ENCODE peak calls at places on chromosomes 4 and X, in five cellular contexts. U is hepatocyte; A is CD8-positive, alpha-beta T cell; P is effector memory CD4-positive, alpha-beta T cell; E is NB4. V is an unnamed sample.

GRCh38 chr4:180437601-180438000 is 1805.6 kb upstream of the TENM3 start:
- DNase-seq in U (no peak), A (no peak), P (no peak), E (peak; percentile 4), V (no peak)

GRCh38 chr4:149765630-149766029 is 50.0 kb downstream of the IQCM start:
- DNase-seq in U (no peak), A (no peak), P (no peak), E (peak; percentile 62), V (no peak)

GRCh38 chrX:46903458-46904242 is 8.6 kb upstream of the JADE3 start:
- DNase-seq in U (peak; percentile 81), A (peak; percentile 45), P (peak; percentile 17), E (peak; percentile 75), V (no peak)

GRCh38 chr4:88857588-88857987 is 160.0 kb upstream of the NAP1L5 start:
- DNase-seq in U (no peak), A (no peak), P (no peak), E (no peak), V (no peak)

GRCh38 chrX:9907645-9908387 is 59.3 kb upstream of the CLDN34 start:
- DNase-seq in U (no peak), A (no peak), P (no peak), E (peak; percentile 79), V (no peak)

GRCh38 chrX:141989802-141990201 is 86.1 kb downstream of the MAGEC1 start:
- DNase-seq in U (no peak), A (no peak), P (no peak), E (no peak), V (no peak)

GRCh38 chr4:100428051-100428450 is 89.8 kb downstream of the EMCN start:
- DNase-seq in U (peak; percentile 78), A (no peak), P (no peak), E (peak; percentile 73), V (no peak)

GRCh38 chr4:105626846-105627245 is 74.4 kb downstream of the ARHGEF38 start:
- DNase-seq in U (no peak), A (no peak), P (no peak), E (no peak), V (no peak)

GRCh38 chrX:101462892-101463291 is 22.4 kb upstream of the ARMCX4 start:
- DNase-seq in U (no peak), A (no peak), P (no peak), E (peak; percentile 3), V (no peak)

GRCh38 chr4:169362607-169363006 is 91.9 kb upstream of the SH3RF1 start:
- DNase-seq in U (no peak), A (no peak), P (no peak), E (peak; percentile 13), V (no peak)

GRCh38 chrX:107935664-107936433 is 46.3 kb downstream of the TEX13B start:
- DNase-seq in U (peak; percentile 10), A (no peak), P (no peak), E (no peak), V (no peak)

GRCh38 chr4:100838286-100838685 is 320.5 kb upstream of the EMCN start:
- DNase-seq in U (no peak), A (no peak), P (no peak), E (no peak), V (no peak)

GRCh38 chrX:41558531-41558930 is 111.4 kb downstream of the NYX start:
- DNase-seq in U (no peak), A (no peak), P (no peak), E (peak; percentile 36), V (no peak)

GRCh38 chr4:38129452-38129830 is 169.2 kb downstream of the PTTG2 start:
- DNase-seq in U (no peak), A (no peak), P (no peak), E (no peak), V (no peak)

GRCh38 chr4:37981425-37981824 is 21.2 kb downstream of the PTTG2 start:
- DNase-seq in U (no peak), A (no peak), P (no peak), E (no peak), V (no peak)

GRCh38 chr4:144174401-144175067 is 34.0 kb upstream of the GYPA start:
- DNase-seq in U (peak; percentile 74), A (peak; percentile 6), P (no peak), E (peak; percentile 57), V (no peak)

GRCh38 chr4:113064244-113064643 is 14.8 kb downstream of the ANK2 start:
- DNase-seq in U (no peak), A (no peak), P (no peak), E (no peak), V (no peak)

GRCh38 chrX:38803609-38804480 is 2.6 kb downstream of the MID1IP1 start:
- DNase-seq in U (peak; percentile 90), A (peak; percentile 52), P (peak; percentile 39), E (peak; percentile 90), V (peak; percentile 3)

GRCh38 chr4:7073526-7074390 is 5.9 kb upstream of the GRPEL1 start:
- DNase-seq in U (peak; percentile 56), A (no peak), P (no peak), E (peak; percentile 75), V (no peak)

GRCh38 chr4:56979674-56980073 is 978 bp downstream of the POLR2B start:
- DNase-seq in U (peak; percentile 48), A (peak; percentile 38), P (no peak), E (peak; percentile 65), V (no peak)

GRCh38 chr4:63728480-63729177 is 680.6 kb downstream of the TECRL start:
- DNase-seq in U (no peak), A (no peak), P (no peak), E (no peak), V (no peak)

GRCh38 chrX:135309430-135309923 is at the start of gene ETDC:
- DNase-seq in U (no peak), A (no peak), P (no peak), E (no peak), V (no peak)

GRCh38 chr4:177204126-177204525 is 105.5 kb upstream of the NEIL3 start:
- DNase-seq in U (no peak), A (no peak), P (no peak), E (no peak), V (no peak)

GRCh38 chr4:47482326-47482725 is 2.7 kb upstream of the ATP10D start:
- DNase-seq in U (no peak), A (no peak), P (no peak), E (no peak), V (no peak)

GRCh38 chrX:319579-320125 is 1.1 kb upstream of the GTPBP6 start:
- DNase-seq in U (no peak), A (peak; percentile 26), P (no peak), E (no peak), V (no peak)

GRCh38 chr4:105058177-105058812 is 88.4 kb upstream of the TET2 start:
- DNase-seq in U (no peak), A (no peak), P (no peak), E (peak; percentile 54), V (no peak)

GRCh38 chrX:33725556-33726232 is 406.4 kb downstream of the FAM47A start:
- DNase-seq in U (peak; percentile 74), A (no peak), P (no peak), E (peak; percentile 15), V (no peak)

GRCh38 chr4:2194556-2194955 is 47.4 kb downstream of the HAUS3 start:
- DNase-seq in U (peak; percentile 71), A (no peak), P (no peak), E (no peak), V (no peak)

GRCh38 chr4:145076473-145076855 is 21.5 kb downstream of the ANAPC10 start:
- DNase-seq in U (no peak), A (no peak), P (no peak), E (no peak), V (no peak)

GRCh38 chrX:48025561-48025960 is 18.8 kb downstream of the SPACA5 start:
- DNase-seq in U (peak; percentile 74), A (peak; percentile 43), P (no peak), E (peak; percentile 79), V (no peak)

GRCh38 chr4:146450524-146450923 is 71.2 kb downstream of the SLC10A7 start:
- DNase-seq in U (no peak), A (no peak), P (no peak), E (no peak), V (no peak)

GRCh38 chr4:68773699-68774098 is 42.1 kb upstream of the UGT2B10 start:
- DNase-seq in U (no peak), A (no peak), P (no peak), E (no peak), V (no peak)

GRCh38 chr4:140047017-140047640 is 106.9 kb downstream of the MAML3 start:
- DNase-seq in U (no peak), A (no peak), P (no peak), E (no peak), V (no peak)

GRCh38 chrX:10190367-10190766 is 33.6 kb downstream of the CLCN4 start:
- DNase-seq in U (peak; percentile 61), A (no peak), P (no peak), E (peak; percentile 72), V (no peak)

GRCh38 chr4:55159851-55160250 is 34.5 kb upstream of the KDR start:
- DNase-seq in U (no peak), A (no peak), P (no peak), E (no peak), V (no peak)

GRCh38 chr4:145734051-145734450 is 54.1 kb downstream of the C4orf51 start:
- DNase-seq in U (no peak), A (no peak), P (no peak), E (no peak), V (no peak)

GRCh38 chrX:136211766-136212556 is 39.2 kb downstream of the MAP7D3 start:
- DNase-seq in U (no peak), A (no peak), P (no peak), E (peak; percentile 51), V (no peak)

DNA sequence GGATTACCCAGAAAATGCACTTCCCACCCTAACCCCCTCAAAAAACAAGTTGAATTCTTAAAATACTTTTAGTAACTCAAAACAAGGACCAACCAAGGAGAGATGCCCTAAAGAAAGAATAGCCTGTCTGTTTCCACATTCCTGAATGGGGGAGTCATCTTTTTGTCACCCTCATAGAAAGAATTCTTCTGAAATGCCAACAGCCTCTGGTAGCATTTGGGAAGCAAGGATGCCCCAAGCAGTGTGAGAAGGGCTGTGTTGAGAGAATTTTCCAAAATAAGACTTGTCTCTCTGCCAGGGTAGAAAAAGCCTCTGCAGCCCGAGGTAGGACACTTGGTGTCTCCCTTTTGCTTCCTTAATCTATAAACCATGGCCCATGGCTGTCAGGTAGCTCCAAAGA is 173.1 kb upstream of the VCX3A start:
- DNase-seq in U (no peak), A (no peak), P (no peak), E (no peak), V (no peak)
- H3K4me3 ChIP-seq in U (no peak overlapping the region), A (no peak overlapping the region), P (no peak overlapping the region), E (no peak overlapping the region), V (no peak overlapping the region)

GRCh38 chr4:3304831-3305609 is 12.2 kb downstream of the RGS12 start:
- DNase-seq in U (peak; percentile 40), A (no peak), P (no peak), E (no peak), V (no peak)
- H3K4me3 ChIP-seq in U (no peak overlapping the region), A (peak overlapping the region; percentile 5), P (no peak overlapping the region), E (no peak overlapping the region), V (peak overlapping the region; percentile 19)

GRCh38 chr4:151166662-151167061 is 67.2 kb downstream of the RPS3A start:
- DNase-seq in U (no peak), A (no peak), P (no peak), E (no peak), V (no peak)
- H3K4me3 ChIP-seq in U (no peak overlapping the region), A (no peak overlapping the region), P (no peak overlapping the region), E (no peak overlapping the region), V (no peak overlapping the region)

DNA sequence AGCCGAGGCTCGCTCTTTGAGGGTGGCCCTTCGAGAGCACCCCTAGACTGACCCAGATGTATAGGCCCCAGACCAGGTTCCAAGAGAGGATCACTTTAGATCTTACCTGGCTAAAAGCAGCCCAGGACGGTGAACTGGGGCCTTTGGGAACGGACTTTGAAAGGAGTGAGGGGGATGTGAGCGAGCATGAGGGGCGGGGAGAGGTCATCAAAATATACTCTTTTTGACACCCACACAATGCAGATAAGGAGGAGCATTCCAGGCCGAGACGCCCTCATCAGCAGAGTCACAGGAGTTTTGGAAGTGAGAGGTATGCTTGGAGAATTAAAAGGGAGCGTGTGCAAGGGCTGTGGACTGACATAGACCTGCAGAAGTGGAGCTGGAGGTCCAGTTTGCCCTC is 528 bp downstream of the NSDHL start:
- DNase-seq in U (no peak), A (no peak), P (no peak), E (no peak), V (no peak)
- H3K4me3 ChIP-seq in U (peak overlapping the region; percentile 39), A (peak overlapping the region; percentile 85), P (peak overlapping the region; percentile 58), E (peak overlapping the region; percentile 87), V (peak overlapping the region; percentile 78)